ENCODE peak calls at places on chromosomes 4 and X, in five cellular contexts. B is stomach; Y is astrocyte of the spinal cord; V is naive thymus-derived CD4-positive, alpha-beta T cell; L is activated T-cell treated with anti-CD3 and anti-CD28 coated beads, Interleukin-2, amount 50 U/mL, for 1 hour. X is an unnamed sample.

GRCh38 chr4:4994312-4995097 is 24.8 kb downstream of the CYTL1 start:
- DNase-seq in B (no peak), V (no peak), L (no peak), Y (no peak), X (no peak)

GRCh38 chr4:94523617-94524016 is 71.9 kb downstream of the PDLIM5 start:
- DNase-seq in B (no peak), Y (peak; percentile 55), V (no peak), L (no peak), X (no peak)

GRCh38 chr4:183182873-183183725 is 84.0 kb downstream of the WWC2 start:
- DNase-seq in Y (peak; percentile 83), L (no peak), B (no peak), V (peak; percentile 22), X (no peak)

GRCh38 chr4:66252291-66252690 is 582.0 kb upstream of the EPHA5 start:
- DNase-seq in V (no peak), B (no peak), Y (no peak), L (no peak), X (no peak)

GRCh38 chr4:56844817-56845580 is 23.5 kb upstream of the SPINK2 start:
- DNase-seq in V (no peak), Y (no peak), L (no peak), B (no peak), X (no peak)

GRCh38 chr4:89899854-89900253 is 5.2 kb downstream of the MMRN1 start:
- DNase-seq in Y (no peak), V (no peak), L (no peak), B (no peak), X (no peak)

GRCh38 chrX:124887572-124887971 is 432.1 kb upstream of the TEX13C start:
- DNase-seq in V (no peak), L (no peak), Y (no peak), B (no peak), X (no peak)

GRCh38 chrX:31580726-31581125 is 508.9 kb upstream of the FTHL17 start:
- DNase-seq in B (no peak), L (no peak), V (no peak), Y (peak; percentile 38), X (no peak)

GRCh38 chr4:124684301-124684700 is 28.2 kb downstream of the ANKRD50 start:
- DNase-seq in L (no peak), Y (no peak), V (no peak), B (no peak), X (no peak)

GRCh38 chr4:40247350-40247749 is 50.5 kb downstream of the RHOH start:
- DNase-seq in B (no peak), L (peak; percentile 66), V (no peak), Y (no peak), X (peak; percentile 60)

GRCh38 chr4:11602606-11603355 is 174.1 kb upstream of the HS3ST1 start:
- DNase-seq in B (no peak), L (no peak), Y (no peak), V (no peak), X (no peak)

GRCh38 chr4:161828061-161828460 is 335.7 kb downstream of the FSTL5 start:
- DNase-seq in B (no peak), Y (peak; percentile 31), V (no peak), L (no peak), X (no peak)

GRCh38 chr4:2860391-2861348 is 17.0 kb downstream of the ADD1 start:
- DNase-seq in B (no peak), Y (peak; percentile 21), V (no peak), L (no peak), X (no peak)

GRCh38 chr4:177737387-177737965 is 295.2 kb upstream of the AGA start:
- DNase-seq in L (no peak), V (no peak), B (no peak), Y (peak; percentile 4), X (no peak)

GRCh38 chr4:64715741-64716140 is 306.5 kb upstream of the TECRL start:
- DNase-seq in Y (no peak), L (no peak), V (no peak), B (no peak), X (no peak)

GRCh38 chr4:101346312-101346561 is 1.1 kb downstream of the PPP3CA start:
- DNase-seq in Y (no peak), L (no peak), B (no peak), V (peak; percentile 32), X (peak; percentile 74)

GRCh38 chr4:2938906-2939305 is 24.3 kb downstream of the NOP14 start:
- DNase-seq in L (peak; percentile 15), Y (no peak), V (peak; percentile 16), B (no peak), X (no peak)

GRCh38 chr4:26058537-26058936 is 144.5 kb downstream of the SMIM20 start:
- DNase-seq in B (peak; percentile 58), V (peak; percentile 37), Y (no peak), L (no peak), X (no peak)

GRCh38 chr4:153522800-153523089 is 56.6 kb downstream of the TMEM131L start:
- DNase-seq in L (no peak), V (peak; percentile 66), B (no peak), Y (no peak), X (peak; percentile 43)

GRCh38 chrX:71917621-71918341 is 7.1 kb downstream of the NHSL2 start:
- DNase-seq in V (no peak), L (no peak), Y (no peak), B (no peak), X (no peak)

GRCh38 chr4:78764498-78764961 is 11.6 kb upstream of the BMP2K start:
- DNase-seq in L (no peak), B (no peak), V (no peak), Y (no peak), X (no peak)

GRCh38 chr4:128853741-128854140 is 44.2 kb downstream of the JADE1 start:
- DNase-seq in V (no peak), Y (peak; percentile 61), B (no peak), L (no peak), X (no peak)

GRCh38 chr4:159363376-159363775 is 260.5 kb downstream of the RAPGEF2 start:
- DNase-seq in V (no peak), B (no peak), Y (peak; percentile 62), L (no peak), X (no peak)

GRCh38 chrX:31367816-31368215 is 296.0 kb upstream of the FTHL17 start:
- DNase-seq in B (no peak), L (no peak), V (no peak), Y (no peak), X (no peak)

GRCh38 chrX:54064564-54064963 is 20.3 kb upstream of the PHF8 start:
- DNase-seq in L (no peak), V (no peak), B (no peak), Y (no peak), X (no peak)

GRCh38 chr4:95507147-95507546 is 41.6 kb downstream of the UNC5C start:
- DNase-seq in B (no peak), V (no peak), L (no peak), Y (no peak), X (no peak)

GRCh38 chrX:3771756-3772155 is 58.3 kb upstream of the PRKX start:
- DNase-seq in B (no peak), Y (no peak), V (no peak), L (no peak), X (no peak)

GRCh38 chr4:141311805-141312204 is 91.1 kb downstream of the ZNF330 start:
- DNase-seq in V (no peak), Y (no peak), B (no peak), L (no peak), X (no peak)

GRCh38 chr4:52728877-52729276 is 22.3 kb downstream of the ERVMER34-1 start:
- DNase-seq in Y (no peak), B (no peak), L (no peak), V (no peak), X (no peak)